ENCODE peak calls at places on chromosome 1, in seven cellular contexts. One of them, this sample, is unnamed.
A peak's percentile ranks its signal among the peaks of the same experiment; 100 is the strongest.

GRCh38 chr1:1324524-1325287 is at the start of the genes CPTP and INTS11:
- DNase-seq in PC-9: peak; percentile 78
- DNase-seq in spleen: peak; percentile 95
- DNase-seq in fibroblast of lung: peak; percentile 89
- DNase-seq in esophagus muscularis mucosa: peak; percentile 97
- DNase-seq in transverse colon: peak; percentile 97
- DNase-seq in uterus: peak; percentile 92
- DNase-seq in this sample: peak; percentile 20

GRCh38 chr1:230186003-230186863 is 119.2 kb downstream of the GALNT2 start:
- DNase-seq in PC-9: peak; percentile 70
- DNase-seq in spleen: no peak
- DNase-seq in fibroblast of lung: peak; percentile 84
- DNase-seq in esophagus muscularis mucosa: peak; percentile 92
- DNase-seq in transverse colon: peak; percentile 74
- DNase-seq in uterus: no peak
- DNase-seq in this sample: peak; percentile 46

GRCh38 chr1:85339089-85339488 is 62.7 kb upstream of the BCL10 start:
- DNase-seq in PC-9: peak; percentile 70
- DNase-seq in spleen: no peak
- DNase-seq in fibroblast of lung: peak; percentile 46
- DNase-seq in esophagus muscularis mucosa: no peak
- DNase-seq in transverse colon: no peak
- DNase-seq in uterus: no peak
- DNase-seq in this sample: no peak

GRCh38 chr1:157862114-157863070 is 20.8 kb upstream of the CD5L start:
- DNase-seq in PC-9: no peak
- DNase-seq in spleen: no peak
- DNase-seq in fibroblast of lung: no peak
- DNase-seq in esophagus muscularis mucosa: no peak
- DNase-seq in transverse colon: no peak
- DNase-seq in uterus: no peak
- DNase-seq in this sample: no peak

GRCh38 chr1:195495720-195496635 is 1112.3 kb downstream of the KCNT2 start:
- DNase-seq in PC-9: no peak
- DNase-seq in spleen: peak; percentile 21
- DNase-seq in fibroblast of lung: no peak
- DNase-seq in esophagus muscularis mucosa: no peak
- DNase-seq in transverse colon: no peak
- DNase-seq in uterus: no peak
- DNase-seq in this sample: no peak

GRCh38 chr1:246284021-246284420 is 223.1 kb downstream of the SMYD3 start:
- DNase-seq in PC-9: no peak
- DNase-seq in spleen: no peak
- DNase-seq in fibroblast of lung: peak; percentile 69
- DNase-seq in esophagus muscularis mucosa: no peak
- DNase-seq in transverse colon: no peak
- DNase-seq in uterus: no peak
- DNase-seq in this sample: peak; percentile 37

GRCh38 chr1:77126309-77126708 is 92.9 kb downstream of the PIGK start:
- DNase-seq in PC-9: peak; percentile 68
- DNase-seq in spleen: no peak
- DNase-seq in fibroblast of lung: peak; percentile 88
- DNase-seq in esophagus muscularis mucosa: no peak
- DNase-seq in transverse colon: no peak
- DNase-seq in uterus: no peak
- DNase-seq in this sample: peak; percentile 15

GRCh38 chr1:41504126-41505035 is 19.9 kb upstream of the EDN2 start:
- DNase-seq in PC-9: peak; percentile 96
- DNase-seq in spleen: no peak
- DNase-seq in fibroblast of lung: peak; percentile 56
- DNase-seq in esophagus muscularis mucosa: no peak
- DNase-seq in transverse colon: no peak
- DNase-seq in uterus: no peak
- DNase-seq in this sample: no peak

GRCh38 chr1:53766766-53767409 is 27.9 kb upstream of the GLIS1 start:
- DNase-seq in PC-9: no peak
- DNase-seq in spleen: no peak
- DNase-seq in fibroblast of lung: peak; percentile 61
- DNase-seq in esophagus muscularis mucosa: no peak
- DNase-seq in transverse colon: no peak
- DNase-seq in uterus: no peak
- DNase-seq in this sample: no peak

GRCh38 chr1:15028117-15028516 is 125.4 kb upstream of the TMEM51 start:
- DNase-seq in PC-9: peak; percentile 42
- DNase-seq in spleen: no peak
- DNase-seq in fibroblast of lung: peak; percentile 28
- DNase-seq in esophagus muscularis mucosa: no peak
- DNase-seq in transverse colon: no peak
- DNase-seq in uterus: no peak
- DNase-seq in this sample: peak; percentile 74

GRCh38 chr1:202221911-202222909 is 28.6 kb downstream of the LGR6 start:
- DNase-seq in PC-9: peak; percentile 74
- DNase-seq in spleen: no peak
- DNase-seq in fibroblast of lung: no peak
- DNase-seq in esophagus muscularis mucosa: no peak
- DNase-seq in transverse colon: no peak
- DNase-seq in uterus: no peak
- DNase-seq in this sample: no peak

GRCh38 chr1:44072204-44072603 is 40.9 kb upstream of the SLC6A9 start:
- DNase-seq in PC-9: peak; percentile 40
- DNase-seq in spleen: no peak
- DNase-seq in fibroblast of lung: peak; percentile 89
- DNase-seq in esophagus muscularis mucosa: no peak
- DNase-seq in transverse colon: no peak
- DNase-seq in uterus: no peak
- DNase-seq in this sample: peak; percentile 63

GRCh38 chr1:223824712-223825111 is 21.0 kb downstream of the TP53BP2 start:
- DNase-seq in PC-9: no peak
- DNase-seq in spleen: no peak
- DNase-seq in fibroblast of lung: no peak
- DNase-seq in esophagus muscularis mucosa: no peak
- DNase-seq in transverse colon: no peak
- DNase-seq in uterus: no peak
- DNase-seq in this sample: no peak

GRCh38 chr1:80155371-80155770 is 1148.8 kb upstream of the ADGRL4 start:
- DNase-seq in PC-9: no peak
- DNase-seq in spleen: no peak
- DNase-seq in fibroblast of lung: peak; percentile 12
- DNase-seq in esophagus muscularis mucosa: no peak
- DNase-seq in transverse colon: no peak
- DNase-seq in uterus: no peak
- DNase-seq in this sample: no peak

GRCh38 chr1:217881131-217881543 is 250.0 kb downstream of the SPATA17 start:
- DNase-seq in PC-9: no peak
- DNase-seq in spleen: no peak
- DNase-seq in fibroblast of lung: peak; percentile 71
- DNase-seq in esophagus muscularis mucosa: no peak
- DNase-seq in transverse colon: no peak
- DNase-seq in uterus: no peak
- DNase-seq in this sample: no peak

GRCh38 chr1:157155658-157156057 is 17.5 kb upstream of the ETV3 start:
- DNase-seq in PC-9: no peak
- DNase-seq in spleen: no peak
- DNase-seq in fibroblast of lung: no peak
- DNase-seq in esophagus muscularis mucosa: no peak
- DNase-seq in transverse colon: no peak
- DNase-seq in uterus: peak; percentile 31
- DNase-seq in this sample: no peak

GRCh38 chr1:151563376-151563775 is 23.3 kb downstream of the TUFT1 start:
- DNase-seq in PC-9: peak; percentile 86
- DNase-seq in spleen: no peak
- DNase-seq in fibroblast of lung: no peak
- DNase-seq in esophagus muscularis mucosa: no peak
- DNase-seq in transverse colon: no peak
- DNase-seq in uterus: no peak
- DNase-seq in this sample: no peak

GRCh38 chr1:205016584-205016983 is 26.4 kb upstream of the CNTN2 start:
- DNase-seq in PC-9: no peak
- DNase-seq in spleen: no peak
- DNase-seq in fibroblast of lung: no peak
- DNase-seq in esophagus muscularis mucosa: no peak
- DNase-seq in transverse colon: no peak
- DNase-seq in uterus: no peak
- DNase-seq in this sample: no peak

GRCh38 chr1:205013683-205014367 is 29.2 kb upstream of the CNTN2 start:
- DNase-seq in PC-9: no peak
- DNase-seq in spleen: no peak
- DNase-seq in fibroblast of lung: no peak
- DNase-seq in esophagus muscularis mucosa: no peak
- DNase-seq in transverse colon: no peak
- DNase-seq in uterus: peak; percentile 43
- DNase-seq in this sample: no peak

GRCh38 chr1:205015241-205015640 is 27.8 kb upstream of the CNTN2 start:
- DNase-seq in PC-9: no peak
- DNase-seq in spleen: no peak
- DNase-seq in fibroblast of lung: no peak
- DNase-seq in esophagus muscularis mucosa: no peak
- DNase-seq in transverse colon: no peak
- DNase-seq in uterus: no peak
- DNase-seq in this sample: no peak

GRCh38 chr1:205016075-205016474 is 26.9 kb upstream of the CNTN2 start:
- DNase-seq in PC-9: no peak
- DNase-seq in spleen: no peak
- DNase-seq in fibroblast of lung: no peak
- DNase-seq in esophagus muscularis mucosa: no peak
- DNase-seq in transverse colon: no peak
- DNase-seq in uterus: no peak
- DNase-seq in this sample: no peak

DNA sequence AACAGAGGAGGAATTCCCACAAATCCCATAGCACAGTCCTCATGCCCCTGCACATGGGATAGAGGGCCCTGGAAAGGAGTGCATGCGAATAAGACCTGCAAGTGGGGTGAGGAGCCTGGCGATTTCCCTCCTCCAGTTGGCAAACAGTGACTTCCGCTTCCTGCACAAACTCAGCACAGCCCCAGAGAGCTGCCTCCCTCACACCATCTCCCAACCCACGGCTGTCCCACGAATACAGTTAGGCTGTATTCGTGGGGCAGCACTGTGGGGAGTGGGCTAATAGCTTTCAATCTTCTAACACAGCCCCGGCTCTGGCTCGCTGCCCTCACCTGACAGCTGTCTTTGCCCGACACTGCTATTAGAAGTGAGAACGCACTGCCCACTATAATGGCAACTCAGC is 28.2 kb upstream of the CNTN2 start:
- DNase-seq in PC-9: no peak
- DNase-seq in spleen: no peak
- DNase-seq in fibroblast of lung: no peak
- DNase-seq in esophagus muscularis mucosa: no peak
- DNase-seq in transverse colon: no peak
- DNase-seq in uterus: no peak
- DNase-seq in this sample: no peak
- H3K27me3 ChIP-seq in PC-9: peaks cover 99% of the 10 kb centered on the region
- H3K27me3 ChIP-seq in spleen: no peaks in the 10 kb centered on the region
- H3K27me3 ChIP-seq in fibroblast of lung: no peaks in the 10 kb centered on the region
- H3K27me3 ChIP-seq in esophagus muscularis mucosa: no peaks in the 10 kb centered on the region
- H3K27me3 ChIP-seq in transverse colon: no peaks in the 10 kb centered on the region
- H3K27me3 ChIP-seq in uterus: no peaks in the 10 kb centered on the region
- H3K27me3 ChIP-seq in this sample: peaks cover 1% of the 10 kb centered on the region

DNA sequence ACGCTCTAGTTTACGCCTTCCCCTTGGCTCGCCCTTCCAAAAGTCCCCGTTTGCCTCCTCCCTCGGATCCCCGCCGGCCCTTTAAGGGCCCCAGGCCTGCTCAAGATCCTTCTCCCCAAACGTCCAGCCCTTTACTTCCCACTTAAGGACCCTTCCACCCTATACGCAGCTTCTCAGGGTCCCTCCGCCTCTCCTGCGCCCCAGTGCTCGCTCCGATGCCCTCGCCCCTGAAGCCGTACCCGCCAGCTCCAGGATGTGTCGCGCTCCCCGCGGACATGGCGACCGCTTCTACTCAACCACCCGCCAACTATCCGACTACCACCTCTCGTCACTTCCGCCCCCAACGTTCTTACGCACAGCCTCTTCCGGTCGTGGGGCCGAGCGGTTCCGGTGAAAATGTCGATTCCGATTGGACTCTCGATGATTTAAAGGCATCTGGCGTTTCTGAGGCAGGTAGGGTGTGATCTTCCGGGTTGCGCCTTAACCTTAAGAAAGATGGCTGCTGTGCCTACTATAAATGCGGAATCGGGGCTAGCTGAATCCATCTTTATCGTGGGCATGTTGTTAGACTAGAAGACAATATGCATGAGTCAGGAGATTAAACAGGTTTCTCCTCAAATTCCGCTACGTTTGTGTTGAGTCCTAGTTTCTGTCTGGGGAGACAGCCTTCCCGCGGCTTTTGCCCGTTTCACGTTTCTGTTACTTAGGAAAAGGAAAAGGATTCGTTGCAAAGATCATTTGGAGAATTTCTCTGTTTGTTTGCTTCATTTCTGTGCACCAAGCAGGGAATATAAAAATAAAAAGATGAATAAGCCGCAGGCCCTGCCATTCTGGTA is at the start of gene KHDC4:
- DNase-seq in PC-9: peak; percentile 96
- DNase-seq in spleen: peak; percentile 97
- DNase-seq in fibroblast of lung: peak; percentile 99
- DNase-seq in esophagus muscularis mucosa: peak; percentile 99
- DNase-seq in transverse colon: peak; percentile 97
- DNase-seq in uterus: peak; percentile 97
- DNase-seq in this sample: peak; percentile 98
- TF ChIP-seq CTCF in PC-9: no peak
- TF ChIP-seq CTCF in spleen: peak; percentile 62
- TF ChIP-seq CTCF in fibroblast of lung: no peak
- TF ChIP-seq CTCF in esophagus muscularis mucosa: peak; percentile 27
- TF ChIP-seq CTCF in transverse colon: no peak
- TF ChIP-seq CTCF in uterus: peak; percentile 24
- TF ChIP-seq CTCF in this sample: peak; percentile 29

DNA sequence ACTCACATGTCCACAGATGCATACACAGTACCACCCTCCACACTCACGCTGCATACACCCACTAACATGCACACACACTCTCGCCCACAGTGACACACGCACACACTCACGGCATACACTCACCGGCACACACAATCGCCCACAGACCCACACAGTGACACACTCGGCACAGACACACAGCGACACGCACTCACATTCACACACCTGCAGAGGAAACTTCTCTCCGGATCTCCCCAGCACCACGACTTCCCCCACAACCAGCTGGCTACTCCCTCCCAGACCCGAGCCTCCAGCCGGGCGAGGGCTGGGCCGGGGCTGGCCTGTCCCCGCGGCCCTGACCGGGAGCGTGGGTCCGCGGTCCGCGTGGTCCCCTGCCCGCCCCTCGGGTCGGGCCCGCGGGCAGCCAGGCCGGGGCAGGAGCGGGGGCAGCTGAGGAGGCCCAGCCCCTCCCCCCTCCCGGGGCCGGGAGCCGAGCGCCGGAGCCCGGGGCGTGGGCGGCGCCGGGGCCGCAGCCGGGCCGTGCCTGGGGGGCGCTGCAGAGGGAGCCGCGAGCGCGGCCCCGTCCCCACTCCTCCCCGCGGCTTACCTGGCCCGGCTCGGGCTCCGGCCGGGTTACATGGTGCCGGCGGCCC is 469 bp downstream of the DLGAP3 start:
- DNase-seq in PC-9: no peak
- DNase-seq in spleen: no peak
- DNase-seq in fibroblast of lung: no peak
- DNase-seq in esophagus muscularis mucosa: no peak
- DNase-seq in transverse colon: no peak
- DNase-seq in uterus: no peak
- DNase-seq in this sample: no peak
- H3K4me3 ChIP-seq in PC-9: no peak overlapping the region
- H3K4me3 ChIP-seq in spleen: peak overlapping the region; percentile 51
- H3K4me3 ChIP-seq in fibroblast of lung: no peak overlapping the region
- H3K4me3 ChIP-seq in esophagus muscularis mucosa: peak overlapping the region; percentile 52
- H3K4me3 ChIP-seq in transverse colon: peak overlapping the region; percentile 42
- H3K4me3 ChIP-seq in uterus: no peak overlapping the region
- H3K4me3 ChIP-seq in this sample: peak overlapping the region; percentile 2

GRCh38 chr1:47555307-47555706 is 117.5 kb downstream of the FOXD2 start:
- DNase-seq in PC-9: peak; percentile 96
- DNase-seq in spleen: no peak
- DNase-seq in fibroblast of lung: no peak
- DNase-seq in esophagus muscularis mucosa: no peak
- DNase-seq in transverse colon: peak; percentile 66
- DNase-seq in uterus: no peak
- DNase-seq in this sample: no peak
- H3K27me3 ChIP-seq in PC-9: no peaks in the 10 kb centered on the region
- H3K27me3 ChIP-seq in spleen: peaks cover 36% of the 10 kb centered on the region
- H3K27me3 ChIP-seq in fibroblast of lung: no peaks in the 10 kb centered on the region
- H3K27me3 ChIP-seq in esophagus muscularis mucosa: no peaks in the 10 kb centered on the region
- H3K27me3 ChIP-seq in transverse colon: peaks cover 6% of the 10 kb centered on the region
- H3K27me3 ChIP-seq in uterus: no peaks in the 10 kb centered on the region
- H3K27me3 ChIP-seq in this sample: peaks cover 3% of the 10 kb centered on the region

This sample was measured in BJ.